ENCODE peak calls at places on chromosomes 3 and 15, in five cellular contexts. J, L, P, U and V are unnamed samples.

GRCh38 chr3:125148836-125149235 is 63.7 kb downstream of the SLC12A8 start:
- DNase-seq in J (no peak), L (no peak), P (no peak), U (no peak), V (no peak)

GRCh38 chr3:161069441-161070251 is 35.5 kb downstream of the B3GALNT1 start:
- DNase-seq in J (no peak), L (peak; percentile 94), P (no peak), U (no peak), V (no peak)

GRCh38 chr3:143184098-143184497 is 64.5 kb downstream of the CHST2 start:
- DNase-seq in J (no peak), L (no peak), P (no peak), U (no peak), V (no peak)

GRCh38 chr3:38702231-38702630 is 52.7 kb upstream of the SCN5A start:
- DNase-seq in J (no peak), L (no peak), P (no peak), U (no peak), V (no peak)

GRCh38 chr3:3074551-3075257 is 35.5 kb downstream of the IL5RA start:
- DNase-seq in J (no peak), L (no peak), P (no peak), U (no peak), V (no peak)

GRCh38 chr3:39962566-39962965 is 153.2 kb downstream of the MYRIP start:
- DNase-seq in J (no peak), L (no peak), P (no peak), U (no peak), V (no peak)

GRCh38 chr3:62103531-62103930 is 269.8 kb downstream of the FEZF2 start:
- DNase-seq in J (no peak), L (no peak), P (no peak), U (no peak), V (no peak)

GRCh38 chr3:75294124-75294523 is 370.0 kb upstream of the FRG2C start:
- DNase-seq in J (peak; percentile 2), L (no peak), P (peak; percentile 23), U (peak; percentile 53), V (peak; percentile 47)

GRCh38 chr3:172982731-172983364 is 158.2 kb downstream of the SPATA16 start:
- DNase-seq in J (no peak), L (no peak), P (no peak), U (no peak), V (peak; percentile 8)

GRCh38 chr3:172056416-172056815 is 17.0 kb downstream of the FNDC3B start:
- DNase-seq in J (no peak), L (no peak), P (no peak), U (no peak), V (no peak)

GRCh38 chr3:123314409-123315270 is 112.9 kb downstream of the SEC22A start:
- DNase-seq in J (no peak), L (no peak), P (peak; percentile 55), U (peak; percentile 90), V (no peak)

GRCh38 chr15:74461847-74462511 is 1.0 kb upstream of the UBL7 start:
- DNase-seq in J (no peak), L (no peak), P (no peak), U (no peak), V (peak; percentile 19)

GRCh38 chr3:113264249-113264648 is 52.9 kb downstream of the BOC start:
- DNase-seq in J (no peak), L (no peak), P (peak; percentile 80), U (peak; percentile 59), V (no peak)

GRCh38 chr15:32870240-32871033 is 152.6 kb downstream of the GREM1 start:
- DNase-seq in J (no peak), L (peak; percentile 60), P (no peak), U (no peak), V (no peak)

GRCh38 chr3:15647629-15648167 is 46.2 kb downstream of the BTD start:
- DNase-seq in J (no peak), L (peak; percentile 94), P (no peak), U (no peak), V (no peak)

GRCh38 chr15:94070341-94071275 is 160.8 kb upstream of the MCTP2 start:
- DNase-seq in J (no peak), L (no peak), P (no peak), U (peak; percentile 44), V (peak; percentile 47)

GRCh38 chr15:88704791-88705768 is 66.3 kb downstream of the ISG20 start:
- DNase-seq in J (no peak), L (no peak), P (no peak), U (peak; percentile 67), V (no peak)

GRCh38 chr15:29528276-29528675 is 258.7 kb upstream of the NSMCE3 start:
- DNase-seq in J (no peak), L (no peak), P (no peak), U (no peak), V (no peak)

GRCh38 chr15:66601521-66601920 is 35.7 kb upstream of the LCTL start:
- DNase-seq in J (no peak), L (no peak), P (no peak), U (no peak), V (no peak)

GRCh38 chr3:10867384-10867783 is 51.4 kb downstream of the SLC6A11 start:
- DNase-seq in J (no peak), L (no peak), P (peak; percentile 30), U (peak; percentile 65), V (peak; percentile 42)
- TF ChIP-seq SUZ12 in J (no peak), L (no peak), P (no peak), U (no peak), V (no peak)

DNA sequence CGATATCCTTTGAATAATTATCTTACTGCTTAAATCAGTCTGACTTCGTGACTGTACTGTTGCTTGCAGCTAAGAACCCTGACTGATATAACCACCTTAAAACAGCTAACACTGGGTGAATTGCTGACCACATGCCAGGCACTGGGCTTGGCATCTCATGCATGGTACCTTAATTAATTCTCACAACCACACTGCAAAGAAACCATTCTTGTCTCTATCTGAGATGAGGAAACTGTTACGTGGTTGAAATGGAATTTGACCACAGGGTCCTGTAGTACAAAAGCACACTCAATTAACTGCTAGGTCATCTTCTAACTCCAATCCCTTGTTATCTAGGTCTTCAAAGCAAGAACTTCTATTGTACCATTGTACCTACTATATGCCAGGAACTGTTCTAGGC is 92.7 kb upstream of the PRICKLE2 start:
- DNase-seq in J (no peak), L (no peak), P (no peak), U (no peak), V (no peak)
- TF ChIP-seq SUZ12 in J (no peak), L (no peak), P (no peak), U (no peak), V (no peak)

DNA sequence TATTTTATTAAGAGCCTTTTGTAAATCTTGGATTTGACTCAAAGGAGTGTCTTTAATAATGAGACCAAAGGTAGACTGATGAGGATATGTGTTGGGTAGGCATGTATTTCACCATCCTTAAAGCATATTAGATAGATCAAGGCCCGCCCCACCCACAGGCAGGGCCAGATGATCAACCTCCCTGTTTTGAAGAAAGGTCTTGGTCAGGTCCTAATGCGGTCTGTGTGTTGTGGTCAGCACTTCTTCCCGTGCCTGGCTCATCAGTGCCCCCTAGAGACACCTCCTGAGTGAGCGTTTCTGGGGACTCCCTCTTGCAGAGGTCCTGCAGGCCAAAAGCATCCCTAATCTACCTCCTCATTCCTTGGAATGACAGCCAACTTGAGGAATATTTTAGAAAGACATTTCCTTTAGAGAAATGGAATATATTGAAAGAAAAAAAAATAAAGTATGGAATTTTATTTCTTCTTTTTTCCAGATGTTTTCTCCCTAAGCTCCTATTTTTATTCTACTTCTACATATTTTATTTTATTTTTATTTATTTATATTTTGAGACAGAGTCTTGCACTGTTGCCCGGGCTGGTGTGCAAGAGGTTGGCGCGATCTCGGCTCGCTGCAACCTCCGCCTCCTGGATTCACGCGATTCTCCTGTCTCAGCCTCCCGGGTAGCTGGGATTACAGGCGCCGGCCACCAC is 6.0 kb downstream of the TM4SF4 start:
- DNase-seq in J (peak; percentile 85), L (peak; percentile 52), P (peak; percentile 86), U (peak; percentile 90), V (peak; percentile 80)
- TF ChIP-seq SUZ12 in J (no peak), L (no peak), P (no peak), U (no peak), V (no peak)

GRCh38 chr15:67839358-67839928 is 402 bp downstream of the RNU6-1 start:
- DNase-seq in J (peak; percentile 40), L (no peak), P (no peak), U (no peak), V (peak; percentile 57)

GRCh38 chr15:67836955-67837354 is 2.9 kb downstream of the RNU6-1 start:
- DNase-seq in J (no peak), L (no peak), P (no peak), U (no peak), V (no peak)

GRCh38 chr15:67839929-67840746 is at the start of gene RNU6-1:
- DNase-seq in J (peak; percentile 80), L (peak; percentile 88), P (no peak), U (peak; percentile 88), V (peak; percentile 88)

GRCh38 chr15:67840747-67841634 is 1.1 kb upstream of the RNU6-1 start:
- DNase-seq in J (peak; percentile 50), L (no peak), P (no peak), U (no peak), V (no peak)

GRCh38 chr15:67838789-67839332 is 984 bp downstream of the RNU6-1 start:
- DNase-seq in J (peak; percentile 56), L (no peak), P (no peak), U (peak; percentile 81), V (no peak)
- TF ChIP-seq SUZ12 in J (no peak), L (no peak), P (no peak), U (peak; percentile 60), V (no peak)

DNA sequence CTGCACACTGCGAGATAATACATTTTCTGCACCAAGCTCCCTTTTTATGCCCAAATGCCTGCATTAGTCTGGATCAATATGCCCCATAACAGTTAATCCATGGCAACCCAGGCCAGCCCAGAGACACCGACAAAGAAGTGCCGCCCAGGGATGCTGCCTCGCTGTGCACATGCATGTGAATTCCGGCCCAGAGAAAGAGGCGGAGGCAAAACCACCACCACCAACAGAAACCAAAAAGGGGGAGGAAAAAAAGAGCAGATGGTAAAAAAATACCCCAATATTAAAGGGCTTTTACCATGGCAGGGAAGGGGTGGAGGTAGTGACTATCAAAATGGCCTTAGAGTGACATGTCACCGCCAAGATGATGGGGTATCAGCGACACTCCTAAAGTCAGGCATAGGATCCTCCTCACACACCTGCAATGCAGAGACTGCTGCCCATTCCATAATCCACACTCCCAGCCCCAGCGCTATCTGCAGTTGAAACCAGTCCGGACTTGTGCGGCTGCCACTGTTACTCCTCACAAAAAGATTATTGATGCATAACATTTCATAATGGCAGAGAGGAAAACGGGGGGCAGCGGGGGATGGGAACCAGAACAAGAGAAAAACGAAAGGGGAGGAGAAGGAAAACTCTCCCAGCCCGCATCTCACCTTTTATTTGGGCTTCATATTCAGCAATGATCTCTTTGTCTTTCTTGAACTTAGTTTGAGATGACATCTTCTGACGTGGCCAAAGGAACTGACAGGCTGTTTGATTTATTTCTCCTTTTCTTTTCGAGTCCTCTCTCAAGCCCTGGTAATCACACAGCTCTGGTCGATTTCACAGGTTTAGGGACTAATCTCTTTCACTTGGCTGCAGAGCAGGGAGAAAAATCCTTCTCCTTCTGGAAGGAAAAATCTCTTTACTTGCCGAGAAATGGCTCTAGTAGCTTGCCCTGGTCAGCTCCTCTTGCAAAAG is 934 bp downstream of the SRGAP3 start:
- DNase-seq in J (no peak), L (no peak), P (no peak), U (no peak), V (peak; percentile 17)
- TF ChIP-seq SUZ12 in J (no peak), L (no peak), P (no peak), U (no peak), V (no peak)

DNA sequence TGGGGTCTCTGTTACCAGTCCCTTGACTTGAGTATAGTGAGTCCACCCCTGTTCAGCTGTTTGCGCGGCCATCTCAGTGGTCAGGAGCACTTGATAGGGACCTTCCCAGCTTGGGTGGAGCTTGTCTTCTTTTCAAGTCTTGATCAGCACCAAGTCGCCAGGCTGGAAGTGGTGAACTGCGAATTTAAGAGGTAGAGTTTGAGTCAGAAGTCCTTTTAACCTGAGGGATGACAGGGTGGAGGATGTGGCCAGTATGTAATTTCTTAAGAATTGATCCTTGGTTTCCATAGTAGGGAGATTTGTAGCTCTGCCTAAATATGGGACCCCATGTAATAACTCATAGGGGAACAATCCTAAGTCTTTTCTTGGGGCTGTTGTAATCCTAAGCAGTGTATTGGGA is 86.3 kb upstream of the XCR1 start:
- DNase-seq in J (no peak), L (no peak), P (no peak), U (no peak), V (no peak)
- TF ChIP-seq SUZ12 in J (no peak), L (no peak), P (no peak), U (no peak), V (no peak)